ENCODE peak calls at places on chromosomes 7 and 10, in seven cellular contexts. One of them, this sample, is unnamed.

GRCh38 chr7:123492485-123492884 is 41.9 kb downstream of the IQUB start:
- DNase-seq in lower leg skin: no peak
- DNase-seq in A549: peak; percentile 7
- DNase-seq in IMR-90: no peak
- DNase-seq in heart left ventricle: no peak
- DNase-seq in spleen: no peak
- DNase-seq in K562: peak; percentile 40
- DNase-seq in this sample: peak; percentile 29

GRCh38 chr10:74314166-74314565 is 163.1 kb downstream of the ADK start:
- DNase-seq in spleen: no peak
- DNase-seq in heart left ventricle: no peak
- DNase-seq in IMR-90: no peak
- DNase-seq in K562: no peak
- DNase-seq in A549: no peak
- DNase-seq in lower leg skin: no peak
- DNase-seq in this sample: no peak

GRCh38 chr10:37488792-37489657 is 363.6 kb downstream of the ANKRD30A start:
- DNase-seq in spleen: no peak
- DNase-seq in K562: no peak
- DNase-seq in A549: peak; percentile 98
- DNase-seq in heart left ventricle: no peak
- DNase-seq in IMR-90: no peak
- DNase-seq in lower leg skin: no peak
- DNase-seq in this sample: peak; percentile 99

GRCh38 chr10:36114913-36115312 is 472.8 kb upstream of the FZD8 start:
- DNase-seq in IMR-90: peak; percentile 84
- DNase-seq in K562: no peak
- DNase-seq in spleen: no peak
- DNase-seq in lower leg skin: no peak
- DNase-seq in heart left ventricle: no peak
- DNase-seq in A549: peak; percentile 23
- DNase-seq in this sample: no peak

GRCh38 chr7:97346349-97346748 is 228.9 kb downstream of the SDHAF3 start:
- DNase-seq in spleen: no peak
- DNase-seq in K562: no peak
- DNase-seq in IMR-90: no peak
- DNase-seq in heart left ventricle: no peak
- DNase-seq in lower leg skin: no peak
- DNase-seq in A549: no peak
- DNase-seq in this sample: no peak

GRCh38 chr7:119270045-119270464 is 1002.9 kb upstream of the KCND2 start:
- DNase-seq in heart left ventricle: no peak
- DNase-seq in A549: peak; percentile 71
- DNase-seq in K562: peak; percentile 71
- DNase-seq in lower leg skin: peak; percentile 21
- DNase-seq in IMR-90: peak; percentile 55
- DNase-seq in spleen: peak; percentile 21
- DNase-seq in this sample: peak; percentile 77

GRCh38 chr10:133337079-133337725 is 506 bp upstream of the CALY start:
- DNase-seq in lower leg skin: no peak
- DNase-seq in heart left ventricle: no peak
- DNase-seq in IMR-90: no peak
- DNase-seq in A549: no peak
- DNase-seq in spleen: no peak
- DNase-seq in K562: no peak
- DNase-seq in this sample: no peak

GRCh38 chr7:150448789-150449147 is 1.7 kb upstream of the GIMAP8 start:
- DNase-seq in IMR-90: peak; percentile 55
- DNase-seq in K562: peak; percentile 87
- DNase-seq in spleen: peak; percentile 95
- DNase-seq in lower leg skin: peak; percentile 71
- DNase-seq in heart left ventricle: peak; percentile 85
- DNase-seq in A549: peak; percentile 60
- DNase-seq in this sample: peak; percentile 84

GRCh38 chr10:121668336-121669009 is 70.2 kb upstream of the FGFR2 start:
- DNase-seq in A549: no peak
- DNase-seq in heart left ventricle: peak; percentile 71
- DNase-seq in IMR-90: no peak
- DNase-seq in K562: no peak
- DNase-seq in lower leg skin: peak; percentile 46
- DNase-seq in spleen: no peak
- DNase-seq in this sample: no peak

DNA sequence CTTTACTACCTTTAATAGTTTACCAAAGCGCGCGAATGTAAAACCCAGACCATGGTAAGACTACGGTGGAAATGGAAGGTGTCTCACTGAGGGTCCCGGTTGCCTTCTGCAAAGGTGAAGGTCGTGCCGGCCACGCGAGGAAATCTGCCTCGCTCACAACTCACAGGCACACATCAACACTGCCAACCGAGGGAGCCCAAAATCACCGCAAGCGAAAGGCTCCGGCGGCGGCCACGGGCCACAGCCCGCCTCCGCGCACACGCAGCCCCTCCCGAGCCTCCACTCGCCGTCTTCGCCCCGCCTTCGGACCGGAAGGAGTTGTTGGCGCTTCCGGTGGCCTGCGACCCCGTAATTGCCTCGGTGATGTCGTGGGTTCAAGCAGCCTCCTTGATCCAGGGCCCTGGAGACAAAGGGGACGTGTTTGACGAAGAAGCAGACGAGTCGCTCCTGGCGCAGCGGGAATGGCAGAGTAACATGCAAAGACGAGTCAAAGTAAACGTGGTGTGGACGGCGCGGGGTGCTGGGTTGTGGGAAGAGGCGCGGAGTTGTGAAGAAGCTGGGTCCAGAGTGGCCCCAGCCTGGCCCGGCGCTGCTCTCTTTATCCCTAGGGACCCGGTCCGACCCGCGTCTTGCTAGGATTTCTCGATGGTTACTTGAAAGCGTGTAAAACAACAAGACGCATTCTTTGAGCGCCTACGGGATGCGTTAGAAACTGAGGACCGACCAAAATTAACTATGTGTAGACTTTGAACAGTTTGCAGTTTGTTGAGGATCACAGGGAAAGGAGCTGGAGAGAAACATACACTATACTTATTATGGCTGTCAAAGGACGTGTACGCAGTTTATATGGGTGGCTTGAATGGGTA is at the start of gene YAE1:
- DNase-seq in spleen: peak; percentile 94
- DNase-seq in A549: peak; percentile 83
- DNase-seq in IMR-90: peak; percentile 64
- DNase-seq in lower leg skin: peak; percentile 69
- DNase-seq in heart left ventricle: peak; percentile 84
- DNase-seq in K562: peak; percentile 93
- DNase-seq in this sample: peak; percentile 95
- TF ChIP-seq POLR2A in spleen: no peak
- TF ChIP-seq POLR2A in A549: peak; percentile 92
- TF ChIP-seq POLR2A in IMR-90: peak; percentile 68
- TF ChIP-seq POLR2A in lower leg skin: peak; percentile 9
- TF ChIP-seq POLR2A in heart left ventricle: peak; percentile 70
- TF ChIP-seq POLR2A in K562: peak; percentile 96
- TF ChIP-seq POLR2A in this sample: peak; percentile 94

GRCh38 chr7:104973227-104973626 is 40.8 kb upstream of the KMT2E start:
- DNase-seq in spleen: no peak
- DNase-seq in lower leg skin: no peak
- DNase-seq in K562: no peak
- DNase-seq in heart left ventricle: no peak
- DNase-seq in A549: no peak
- DNase-seq in IMR-90: no peak
- DNase-seq in this sample: no peak
- H3K4me3 ChIP-seq in spleen: no peak overlapping the region
- H3K4me3 ChIP-seq in lower leg skin: no peak overlapping the region
- H3K4me3 ChIP-seq in K562: no peak overlapping the region
- H3K4me3 ChIP-seq in heart left ventricle: no peak overlapping the region
- H3K4me3 ChIP-seq in A549: no peak overlapping the region
- H3K4me3 ChIP-seq in IMR-90: no peak overlapping the region
- H3K4me3 ChIP-seq in this sample: no peak overlapping the region

DNA sequence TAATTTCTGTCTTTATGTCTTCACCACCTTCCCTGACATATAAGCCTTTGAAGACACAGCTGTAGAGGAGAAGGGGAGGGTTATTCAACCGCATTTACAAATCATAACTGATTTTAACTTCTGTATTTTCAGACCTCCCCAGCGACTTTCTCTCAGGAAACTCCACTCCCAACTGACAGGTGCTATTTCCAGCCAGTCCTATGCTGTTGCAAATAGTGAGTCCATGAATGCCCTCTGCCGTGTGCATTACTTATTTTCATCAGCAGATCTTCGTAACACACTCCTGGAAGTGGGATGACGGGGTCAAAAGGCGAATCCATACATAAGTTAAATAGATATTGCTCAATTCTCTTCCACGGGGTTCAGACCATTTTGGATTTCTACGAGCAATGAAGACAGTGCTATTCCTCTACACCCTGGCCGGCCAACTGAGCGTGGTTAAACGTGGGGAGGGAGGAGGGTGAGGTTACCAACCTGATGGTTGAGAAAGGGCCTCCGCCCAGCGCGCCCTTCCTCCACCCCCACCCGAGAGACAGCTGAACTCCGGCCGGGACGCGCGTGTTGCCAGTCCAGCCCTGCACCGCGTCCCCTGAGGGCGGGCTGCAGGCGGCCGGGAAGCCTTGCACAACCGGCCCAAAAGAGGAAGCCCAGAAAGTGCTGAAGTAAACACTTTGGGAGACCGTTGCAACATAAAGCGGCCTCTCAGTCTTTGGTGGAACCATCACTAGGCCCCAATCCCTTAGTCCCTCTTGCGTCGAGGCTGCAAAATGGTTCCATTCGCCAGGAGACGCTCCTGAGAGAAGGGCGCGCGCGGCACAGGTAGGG is at the start of gene APBB1IP:
- DNase-seq in lower leg skin: peak; percentile 66
- DNase-seq in heart left ventricle: peak; percentile 57
- DNase-seq in K562: no peak
- DNase-seq in A549: no peak
- DNase-seq in spleen: peak; percentile 98
- DNase-seq in IMR-90: no peak
- DNase-seq in this sample: peak; percentile 96
- TF ChIP-seq POLR2A in lower leg skin: no peak
- TF ChIP-seq POLR2A in heart left ventricle: no peak
- TF ChIP-seq POLR2A in K562: no peak
- TF ChIP-seq POLR2A in A549: no peak
- TF ChIP-seq POLR2A in spleen: peak; percentile 74
- TF ChIP-seq POLR2A in IMR-90: no peak
- TF ChIP-seq POLR2A in this sample: no peak

GRCh38 chr10:11017575-11018425 is at the start of gene CELF2:
- DNase-seq in spleen: peak; percentile 82
- DNase-seq in A549: no peak
- DNase-seq in IMR-90: no peak
- DNase-seq in K562: peak; percentile 12
- DNase-seq in lower leg skin: no peak
- DNase-seq in heart left ventricle: peak; percentile 70
- DNase-seq in this sample: no peak

GRCh38 chr10:11018426-11018818 is 750 bp downstream of the CELF2 start:
- DNase-seq in A549: no peak
- DNase-seq in IMR-90: no peak
- DNase-seq in spleen: peak; percentile 73
- DNase-seq in K562: no peak
- DNase-seq in heart left ventricle: peak; percentile 20
- DNase-seq in lower leg skin: no peak
- DNase-seq in this sample: no peak

GRCh38 chr10:11015371-11015934 is 2.2 kb upstream of the CELF2 start:
- DNase-seq in K562: no peak
- DNase-seq in heart left ventricle: no peak
- DNase-seq in lower leg skin: no peak
- DNase-seq in IMR-90: no peak
- DNase-seq in spleen: no peak
- DNase-seq in A549: no peak
- DNase-seq in this sample: no peak

GRCh38 chr10:11018830-11019692 is 1.4 kb downstream of the CELF2 start:
- DNase-seq in A549: no peak
- DNase-seq in lower leg skin: no peak
- DNase-seq in K562: no peak
- DNase-seq in spleen: no peak
- DNase-seq in heart left ventricle: no peak
- DNase-seq in IMR-90: no peak
- DNase-seq in this sample: no peak

GRCh38 chr10:11016959-11017574 is 605 bp upstream of the CELF2 start:
- DNase-seq in spleen: no peak
- DNase-seq in A549: no peak
- DNase-seq in lower leg skin: no peak
- DNase-seq in IMR-90: no peak
- DNase-seq in K562: no peak
- DNase-seq in heart left ventricle: no peak
- DNase-seq in this sample: no peak
- H3K4me3 ChIP-seq in spleen: peak overlapping the region; percentile 81
- H3K4me3 ChIP-seq in A549: peak overlapping the region; percentile 48
- H3K4me3 ChIP-seq in lower leg skin: peak overlapping the region; percentile 22
- H3K4me3 ChIP-seq in IMR-90: peak overlapping the region; percentile 87
- H3K4me3 ChIP-seq in K562: no peak overlapping the region
- H3K4me3 ChIP-seq in heart left ventricle: peak overlapping the region; percentile 80
- H3K4me3 ChIP-seq in this sample: no peak overlapping the region